ENCODE peak calls at places on chromosomes 11 and 22, in eight cellular contexts. One of them, this sample, is unnamed.

GRCh38 chr22:46053563-46054090 is 76.7 kb upstream of the WNT7B start:
- DNase-seq in astrocyte of the cerebellum: no peak
- DNase-seq in OCI-LY7: peak
- DNase-seq in activated CD4-positive, alpha-beta T cell treated with anti-CD3 and anti-CD28 coated beads for 48 hours: peak
- DNase-seq in activated naive CD4-positive, alpha-beta T cell: no peak
- DNase-seq in RCC 7860: peak
- DNase-seq in endothelial cell: no peak
- DNase-seq in amygdala: peak
- DNase-seq in this sample: no peak

GRCh38 chr11:117076941-117077659 is 21.1 kb downstream of the SIK3 start:
- DNase-seq in activated naive CD4-positive, alpha-beta T cell: no peak
- DNase-seq in RCC 7860: peak
- DNase-seq in astrocyte of the cerebellum: peak
- DNase-seq in activated CD4-positive, alpha-beta T cell treated with anti-CD3 and anti-CD28 coated beads for 48 hours: no peak
- DNase-seq in OCI-LY7: peak
- DNase-seq in amygdala: no peak
- DNase-seq in endothelial cell: no peak
- DNase-seq in this sample: no peak

GRCh38 chr11:78830277-78830676 is 255.6 kb upstream of the NARS2 start:
- DNase-seq in astrocyte of the cerebellum: no peak
- DNase-seq in activated naive CD4-positive, alpha-beta T cell: no peak
- DNase-seq in endothelial cell: no peak
- DNase-seq in amygdala: no peak
- DNase-seq in RCC 7860: no peak
- DNase-seq in activated CD4-positive, alpha-beta T cell treated with anti-CD3 and anti-CD28 coated beads for 48 hours: no peak
- DNase-seq in OCI-LY7: no peak
- DNase-seq in this sample: no peak

GRCh38 chr11:124874571-124875255 is 9.5 kb downstream of the ROBO3 start:
- DNase-seq in amygdala: no peak
- DNase-seq in OCI-LY7: no peak
- DNase-seq in endothelial cell: no peak
- DNase-seq in activated CD4-positive, alpha-beta T cell treated with anti-CD3 and anti-CD28 coated beads for 48 hours: no peak
- DNase-seq in activated naive CD4-positive, alpha-beta T cell: no peak
- DNase-seq in astrocyte of the cerebellum: no peak
- DNase-seq in RCC 7860: no peak
- DNase-seq in this sample: no peak

GRCh38 chr11:116958246-116958645 is 120.8 kb upstream of the APOA1 start:
- DNase-seq in activated naive CD4-positive, alpha-beta T cell: no peak
- DNase-seq in astrocyte of the cerebellum: no peak
- DNase-seq in endothelial cell: no peak
- DNase-seq in RCC 7860: no peak
- DNase-seq in amygdala: no peak
- DNase-seq in activated CD4-positive, alpha-beta T cell treated with anti-CD3 and anti-CD28 coated beads for 48 hours: no peak
- DNase-seq in OCI-LY7: no peak
- DNase-seq in this sample: no peak

GRCh38 chr11:82732734-82733443 is 775 bp downstream of the FAM181B start:
- DNase-seq in activated CD4-positive, alpha-beta T cell treated with anti-CD3 and anti-CD28 coated beads for 48 hours: peak
- DNase-seq in amygdala: no peak
- DNase-seq in astrocyte of the cerebellum: no peak
- DNase-seq in RCC 7860: no peak
- DNase-seq in OCI-LY7: no peak
- DNase-seq in endothelial cell: peak
- DNase-seq in activated naive CD4-positive, alpha-beta T cell: no peak
- DNase-seq in this sample: no peak

GRCh38 chr11:94597896-94598295 is 30.7 kb downstream of the PIWIL4 start:
- DNase-seq in OCI-LY7: peak
- DNase-seq in amygdala: no peak
- DNase-seq in activated CD4-positive, alpha-beta T cell treated with anti-CD3 and anti-CD28 coated beads for 48 hours: no peak
- DNase-seq in endothelial cell: no peak
- DNase-seq in activated naive CD4-positive, alpha-beta T cell: no peak
- DNase-seq in astrocyte of the cerebellum: no peak
- DNase-seq in RCC 7860: no peak
- DNase-seq in this sample: no peak

GRCh38 chr11:41282436-41282835 is 177.0 kb downstream of the LRRC4C start:
- DNase-seq in activated naive CD4-positive, alpha-beta T cell: no peak
- DNase-seq in RCC 7860: no peak
- DNase-seq in OCI-LY7: no peak
- DNase-seq in activated CD4-positive, alpha-beta T cell treated with anti-CD3 and anti-CD28 coated beads for 48 hours: no peak
- DNase-seq in astrocyte of the cerebellum: no peak
- DNase-seq in amygdala: no peak
- DNase-seq in endothelial cell: no peak
- DNase-seq in this sample: no peak

GRCh38 chr11:393219-394033 is 583 bp upstream of the PKP3 start:
- DNase-seq in activated naive CD4-positive, alpha-beta T cell: no peak
- DNase-seq in astrocyte of the cerebellum: no peak
- DNase-seq in endothelial cell: no peak
- DNase-seq in RCC 7860: peak
- DNase-seq in OCI-LY7: no peak
- DNase-seq in amygdala: no peak
- DNase-seq in activated CD4-positive, alpha-beta T cell treated with anti-CD3 and anti-CD28 coated beads for 48 hours: peak
- DNase-seq in this sample: no peak

GRCh38 chr22:35870517-35871275 is 153.0 kb downstream of the APOL5 start:
- DNase-seq in astrocyte of the cerebellum: no peak
- DNase-seq in endothelial cell: no peak
- DNase-seq in amygdala: no peak
- DNase-seq in RCC 7860: no peak
- DNase-seq in activated CD4-positive, alpha-beta T cell treated with anti-CD3 and anti-CD28 coated beads for 48 hours: no peak
- DNase-seq in OCI-LY7: no peak
- DNase-seq in activated naive CD4-positive, alpha-beta T cell: no peak
- DNase-seq in this sample: no peak

GRCh38 chr11:57249384-57250319 is 12.6 kb upstream of the APLNR start:
- DNase-seq in activated CD4-positive, alpha-beta T cell treated with anti-CD3 and anti-CD28 coated beads for 48 hours: peak
- DNase-seq in amygdala: no peak
- DNase-seq in astrocyte of the cerebellum: peak
- DNase-seq in OCI-LY7: peak
- DNase-seq in endothelial cell: peak
- DNase-seq in activated naive CD4-positive, alpha-beta T cell: no peak
- DNase-seq in RCC 7860: peak
- DNase-seq in this sample: no peak

GRCh38 chr11:61069427-61069826 is 32.9 kb upstream of the CD5 start:
- DNase-seq in astrocyte of the cerebellum: no peak
- DNase-seq in activated naive CD4-positive, alpha-beta T cell: no peak
- DNase-seq in RCC 7860: no peak
- DNase-seq in endothelial cell: no peak
- DNase-seq in OCI-LY7: no peak
- DNase-seq in activated CD4-positive, alpha-beta T cell treated with anti-CD3 and anti-CD28 coated beads for 48 hours: no peak
- DNase-seq in amygdala: no peak
- DNase-seq in this sample: no peak

GRCh38 chr22:32708835-32709234 is 92.7 kb upstream of the TIMP3 start:
- DNase-seq in endothelial cell: no peak
- DNase-seq in OCI-LY7: no peak
- DNase-seq in activated naive CD4-positive, alpha-beta T cell: no peak
- DNase-seq in amygdala: no peak
- DNase-seq in RCC 7860: no peak
- DNase-seq in astrocyte of the cerebellum: no peak
- DNase-seq in activated CD4-positive, alpha-beta T cell treated with anti-CD3 and anti-CD28 coated beads for 48 hours: no peak
- DNase-seq in this sample: no peak

GRCh38 chr11:90601261-90601660 is 378.4 kb upstream of the CHORDC1 start:
- DNase-seq in activated naive CD4-positive, alpha-beta T cell: no peak
- DNase-seq in astrocyte of the cerebellum: no peak
- DNase-seq in RCC 7860: no peak
- DNase-seq in OCI-LY7: no peak
- DNase-seq in activated CD4-positive, alpha-beta T cell treated with anti-CD3 and anti-CD28 coated beads for 48 hours: no peak
- DNase-seq in endothelial cell: no peak
- DNase-seq in amygdala: no peak
- DNase-seq in this sample: no peak

GRCh38 chr22:12601870-12602779 is 2925.9 kb upstream of the OR11H1 start:
- DNase-seq in astrocyte of the cerebellum: no peak
- DNase-seq in OCI-LY7: no peak
- DNase-seq in RCC 7860: no peak
- DNase-seq in amygdala: no peak
- DNase-seq in activated CD4-positive, alpha-beta T cell treated with anti-CD3 and anti-CD28 coated beads for 48 hours: no peak
- DNase-seq in activated naive CD4-positive, alpha-beta T cell: no peak
- DNase-seq in endothelial cell: no peak
- DNase-seq in this sample: no peak

GRCh38 chr22:32771761-32772160 is 29.7 kb upstream of the TIMP3 start:
- DNase-seq in RCC 7860: no peak
- DNase-seq in amygdala: no peak
- DNase-seq in activated naive CD4-positive, alpha-beta T cell: no peak
- DNase-seq in activated CD4-positive, alpha-beta T cell treated with anti-CD3 and anti-CD28 coated beads for 48 hours: no peak
- DNase-seq in endothelial cell: no peak
- DNase-seq in OCI-LY7: no peak
- DNase-seq in astrocyte of the cerebellum: no peak
- DNase-seq in this sample: no peak

GRCh38 chr11:69837791-69838190 is 18.6 kb upstream of the FGF3 start:
- DNase-seq in astrocyte of the cerebellum: no peak
- DNase-seq in RCC 7860: no peak
- DNase-seq in OCI-LY7: no peak
- DNase-seq in activated naive CD4-positive, alpha-beta T cell: no peak
- DNase-seq in amygdala: no peak
- DNase-seq in endothelial cell: no peak
- DNase-seq in activated CD4-positive, alpha-beta T cell treated with anti-CD3 and anti-CD28 coated beads for 48 hours: no peak
- DNase-seq in this sample: no peak

GRCh38 chr22:49359061-49359460 is 468.6 kb downstream of the BRD1 start:
- DNase-seq in OCI-LY7: peak
- DNase-seq in RCC 7860: no peak
- DNase-seq in amygdala: no peak
- DNase-seq in endothelial cell: no peak
- DNase-seq in activated naive CD4-positive, alpha-beta T cell: no peak
- DNase-seq in activated CD4-positive, alpha-beta T cell treated with anti-CD3 and anti-CD28 coated beads for 48 hours: no peak
- DNase-seq in astrocyte of the cerebellum: no peak
- DNase-seq in this sample: no peak

GRCh38 chr11:560305-561147 is at the start of the genes LMNTD2 and RASSF7:
- DNase-seq in activated naive CD4-positive, alpha-beta T cell: peak
- DNase-seq in astrocyte of the cerebellum: peak
- DNase-seq in endothelial cell: peak
- DNase-seq in activated CD4-positive, alpha-beta T cell treated with anti-CD3 and anti-CD28 coated beads for 48 hours: peak
- DNase-seq in amygdala: peak
- DNase-seq in RCC 7860: peak
- DNase-seq in OCI-LY7: peak
- DNase-seq in this sample: peak

GRCh38 chr11:2789331-2789730 is 89.5 kb upstream of the KCNQ1OT1 start:
- DNase-seq in RCC 7860: no peak
- DNase-seq in endothelial cell: no peak
- DNase-seq in amygdala: no peak
- DNase-seq in activated naive CD4-positive, alpha-beta T cell: no peak
- DNase-seq in OCI-LY7: no peak
- DNase-seq in activated CD4-positive, alpha-beta T cell treated with anti-CD3 and anti-CD28 coated beads for 48 hours: peak
- DNase-seq in astrocyte of the cerebellum: no peak
- DNase-seq in this sample: no peak

GRCh38 chr11:68392822-68393221 is 67.7 kb upstream of the PPP6R3 start:
- DNase-seq in OCI-LY7: no peak
- DNase-seq in RCC 7860: no peak
- DNase-seq in activated naive CD4-positive, alpha-beta T cell: no peak
- DNase-seq in endothelial cell: no peak
- DNase-seq in activated CD4-positive, alpha-beta T cell treated with anti-CD3 and anti-CD28 coated beads for 48 hours: no peak
- DNase-seq in amygdala: no peak
- DNase-seq in astrocyte of the cerebellum: no peak
- DNase-seq in this sample: no peak

GRCh38 chr11:21195995-21196394 is 526.6 kb downstream of the NELL1 start:
- DNase-seq in activated CD4-positive, alpha-beta T cell treated with anti-CD3 and anti-CD28 coated beads for 48 hours: no peak
- DNase-seq in RCC 7860: no peak
- DNase-seq in OCI-LY7: no peak
- DNase-seq in amygdala: no peak
- DNase-seq in endothelial cell: no peak
- DNase-seq in activated naive CD4-positive, alpha-beta T cell: no peak
- DNase-seq in astrocyte of the cerebellum: no peak
- DNase-seq in this sample: no peak